ENCODE peak calls at places on chromosome 9, in ten cellular contexts. A, I, H, E, V, M, S, O, G and Q are unnamed samples.

GRCh38 chr9:109013678-109014145 is 413 bp upstream of the CTNNAL1 start:
- DNase-seq in E (no peak), I (peak; percentile 79), H (peak; percentile 72), S (peak; percentile 57), V (no peak), O (no peak), A (no peak), G (peak; percentile 73), M (no peak), Q (no peak)

GRCh38 chr9:93288891-93289883 is 105.2 kb downstream of the WNK2 start:
- DNase-seq in G (peak; percentile 60), S (peak; percentile 9), I (no peak), H (peak; percentile 66), A (peak; percentile 36), E (no peak), V (no peak), O (no peak), M (peak; percentile 3), Q (peak; percentile 74)

GRCh38 chr9:86637515-86637914 is 283.3 kb upstream of the TUT7 start:
- DNase-seq in I (peak; percentile 36), H (peak; percentile 81), E (no peak), V (no peak), M (peak; percentile 69), S (peak; percentile 21), G (peak; percentile 43), O (no peak), A (peak; percentile 80), Q (peak; percentile 29)

GRCh38 chr9:121929893-121930875 is 162.9 kb downstream of the TTLL11 start:
- DNase-seq in O (no peak), S (no peak), I (no peak), H (no peak), G (no peak), V (no peak), M (peak; percentile 22), E (no peak), A (peak; percentile 70), Q (no peak)

GRCh38 chr9:103483471-103484096 is 488.5 kb downstream of the CYLC2 start:
- DNase-seq in G (no peak), O (no peak), A (no peak), I (no peak), M (no peak), S (no peak), E (no peak), H (no peak), V (no peak), Q (no peak)

GRCh38 chr9:100228352-100228869 is 124.3 kb downstream of the TEX10 start:
- DNase-seq in E (no peak), H (no peak), O (no peak), S (no peak), I (no peak), G (no peak), V (no peak), M (no peak), A (no peak), Q (no peak)

GRCh38 chr9:108363321-108363720 is 492.5 kb downstream of the ACTL7B start:
- DNase-seq in O (no peak), H (no peak), E (peak; percentile 6), I (no peak), M (no peak), A (no peak), V (no peak), S (no peak), G (no peak), Q (no peak)

GRCh38 chr9:121557581-121558422 is 58.2 kb upstream of the GGTA1 start:
- DNase-seq in M (peak; percentile 41), G (peak; percentile 84), S (peak; percentile 90), E (no peak), I (peak; percentile 77), H (peak; percentile 90), V (no peak), A (peak; percentile 79), O (no peak), Q (peak; percentile 88)

GRCh38 chr9:95065224-95065623 is 252.3 kb downstream of the FANCC start:
- DNase-seq in V (peak; percentile 49), I (peak; percentile 48), O (no peak), E (no peak), H (no peak), A (no peak), S (no peak), G (peak; percentile 45), M (no peak), Q (no peak)

GRCh38 chr9:30925635-30926034 is 1458.8 kb upstream of the ACO1 start:
- DNase-seq in G (no peak), V (no peak), I (no peak), E (no peak), O (no peak), A (no peak), M (no peak), H (no peak), S (no peak), Q (no peak)

GRCh38 chr9:125748511-125749099 is 1.4 kb downstream of the PBX3 start:
- DNase-seq in H (peak; percentile 28), G (peak; percentile 34), E (no peak), O (no peak), V (no peak), S (no peak), A (peak; percentile 18), M (no peak), I (peak; percentile 44), Q (peak; percentile 19)

GRCh38 chr9:109497193-109498165 is 628 bp downstream of the PTPN3 start:
- DNase-seq in S (no peak), G (peak; percentile 54), E (peak; percentile 59), H (no peak), I (no peak), V (peak; percentile 77), M (peak; percentile 51), A (peak; percentile 73), O (no peak), Q (peak; percentile 39)

GRCh38 chr9:97529363-97530076 is 28.1 kb downstream of the TMOD1 start:
- DNase-seq in O (no peak), E (no peak), V (no peak), I (peak; percentile 49), A (no peak), H (no peak), M (no peak), G (peak; percentile 36), S (peak; percentile 7), Q (no peak)

GRCh38 chr9:126248680-126249079 is 77.9 kb upstream of the MVB12B start:
- DNase-seq in E (no peak), I (peak; percentile 78), A (no peak), S (peak; percentile 83), V (no peak), H (peak; percentile 89), G (peak; percentile 87), O (no peak), M (no peak), Q (peak; percentile 59)

GRCh38 chr9:126694206-126695081 is 80.7 kb downstream of the LMX1B start:
- DNase-seq in I (no peak), V (peak; percentile 38), S (no peak), H (no peak), O (no peak), E (no peak), A (no peak), M (no peak), G (no peak), Q (no peak)

GRCh38 chr9:97441729-97442128 is 29.8 kb downstream of the TDRD7 start:
- DNase-seq in O (no peak), G (no peak), S (no peak), E (no peak), V (no peak), H (peak; percentile 15), A (no peak), I (peak; percentile 33), M (no peak), Q (no peak)

GRCh38 chr9:96420468-96421219 is 2.5 kb upstream of the ZNF367 start:
- DNase-seq in I (peak; percentile 94), O (peak; percentile 72), V (no peak), G (peak; percentile 94), S (peak; percentile 89), M (no peak), A (peak; percentile 40), H (peak; percentile 97), E (no peak), Q (peak; percentile 85)

GRCh38 chr9:34653610-34654072 is 1.7 kb downstream of the IL11RA start:
- DNase-seq in I (peak; percentile 41), V (no peak), E (no peak), H (peak; percentile 20), G (peak; percentile 66), O (no peak), A (no peak), M (no peak), S (no peak), Q (no peak)

GRCh38 chr9:105333811-105334210 is 89.4 kb downstream of the SLC44A1 start:
- DNase-seq in S (no peak), H (peak; percentile 17), V (no peak), I (peak; percentile 37), O (no peak), M (no peak), G (peak; percentile 68), A (no peak), E (no peak), Q (no peak)

GRCh38 chr9:34428325-34428958 is 29.9 kb downstream of the FAM219A start:
- DNase-seq in G (no peak), O (no peak), A (no peak), M (no peak), S (no peak), I (no peak), E (no peak), V (no peak), H (peak; percentile 75), Q (no peak)

GRCh38 chr9:91186311-91187101 is 175.2 kb downstream of the AUH start:
- DNase-seq in O (peak; percentile 41), M (no peak), V (peak; percentile 42), H (no peak), I (peak; percentile 35), E (no peak), G (peak; percentile 79), S (no peak), A (no peak), Q (no peak)

GRCh38 chr9:4530375-4530774 is 40.1 kb downstream of the SLC1A1 start:
- DNase-seq in S (no peak), V (no peak), M (no peak), H (no peak), E (no peak), O (no peak), I (no peak), A (no peak), G (peak; percentile 70), Q (no peak)

GRCh38 chr9:12784461-12785250 is 9.8 kb downstream of the LURAP1L start:
- DNase-seq in I (peak; percentile 78), S (peak; percentile 96), H (peak; percentile 92), A (no peak), M (peak; percentile 6), G (peak; percentile 97), V (no peak), O (peak; percentile 91), E (no peak), Q (peak; percentile 60)

GRCh38 chr9:24413651-24414050 is 132.0 kb downstream of the IZUMO3 start:
- DNase-seq in V (no peak), S (no peak), I (peak; percentile 64), E (no peak), A (no peak), O (no peak), M (no peak), G (peak; percentile 0), H (peak; percentile 2), Q (no peak)

GRCh38 chr9:91768977-91769916 is 180.8 kb downstream of the ROR2 start:
- DNase-seq in V (no peak), I (no peak), H (no peak), A (no peak), M (no peak), E (no peak), O (no peak), G (no peak), S (no peak), Q (no peak)

GRCh38 chr9:21381752-21382339 is 3.4 kb downstream of the IFNA2 start:
- DNase-seq in H (no peak), V (no peak), G (no peak), E (no peak), A (peak; percentile 8), S (no peak), O (peak; percentile 70), I (peak; percentile 1), M (no peak), Q (no peak)

GRCh38 chr9:110443146-110443877 is 105.6 kb upstream of the TXNDC8 start:
- DNase-seq in E (peak; percentile 60), O (no peak), I (peak; percentile 87), A (no peak), S (peak; percentile 61), G (peak; percentile 83), H (peak; percentile 81), V (no peak), M (no peak), Q (peak; percentile 43)

GRCh38 chr9:15741015-15741414 is 188.2 kb downstream of the CCDC171 start:
- DNase-seq in I (no peak), M (no peak), V (no peak), S (no peak), E (no peak), O (no peak), H (no peak), A (no peak), G (no peak), Q (no peak)